ENCODE peak calls at places on chromosome 22, in ten cellular contexts. One of them, this sample, is unnamed.

GRCh38 chr22:45740236-45740635 is 68.6 kb downstream of the ATXN10 start:
- DNase-seq in neural progenitor cell: no peak
- DNase-seq in aorta: no peak
- DNase-seq in epithelial cell of esophagus: no peak
- DNase-seq in Karpas-422: no peak
- DNase-seq in HAP-1: no peak
- DNase-seq in right lobe of liver: no peak
- DNase-seq in tibial nerve: no peak
- DNase-seq in IMR-90: peak; percentile 35
- DNase-seq in A549: no peak
- DNase-seq in this sample: no peak

GRCh38 chr22:43409046-43409445 is 2.8 kb upstream of the MPPED1 start:
- DNase-seq in aorta: no peak
- DNase-seq in Karpas-422: no peak
- DNase-seq in HAP-1: no peak
- DNase-seq in IMR-90: no peak
- DNase-seq in neural progenitor cell: no peak
- DNase-seq in A549: no peak
- DNase-seq in right lobe of liver: no peak
- DNase-seq in tibial nerve: no peak
- DNase-seq in epithelial cell of esophagus: no peak
- DNase-seq in this sample: no peak

GRCh38 chr22:39308614-39309363 is 10.6 kb downstream of the RPL3 start:
- DNase-seq in IMR-90: peak; percentile 96
- DNase-seq in right lobe of liver: no peak
- DNase-seq in A549: peak; percentile 78
- DNase-seq in tibial nerve: peak; percentile 47
- DNase-seq in neural progenitor cell: no peak
- DNase-seq in Karpas-422: no peak
- DNase-seq in HAP-1: no peak
- DNase-seq in aorta: peak; percentile 90
- DNase-seq in epithelial cell of esophagus: peak; percentile 93
- DNase-seq in this sample: peak; percentile 95

GRCh38 chr22:42562282-42562681 is 8.5 kb downstream of the SERHL2 start:
- DNase-seq in Karpas-422: peak; percentile 70
- DNase-seq in neural progenitor cell: no peak
- DNase-seq in aorta: no peak
- DNase-seq in tibial nerve: no peak
- DNase-seq in IMR-90: no peak
- DNase-seq in epithelial cell of esophagus: no peak
- DNase-seq in right lobe of liver: no peak
- DNase-seq in HAP-1: no peak
- DNase-seq in A549: no peak
- DNase-seq in this sample: no peak

GRCh38 chr22:48739348-48740085 is 1088.2 kb downstream of the BRD1 start:
- DNase-seq in aorta: peak; percentile 28
- DNase-seq in Karpas-422: no peak
- DNase-seq in HAP-1: no peak
- DNase-seq in epithelial cell of esophagus: no peak
- DNase-seq in A549: no peak
- DNase-seq in tibial nerve: no peak
- DNase-seq in neural progenitor cell: no peak
- DNase-seq in IMR-90: no peak
- DNase-seq in right lobe of liver: peak; percentile 3
- DNase-seq in this sample: no peak

GRCh38 chr22:48441553-48441850 is 1386.2 kb downstream of the BRD1 start:
- DNase-seq in IMR-90: no peak
- DNase-seq in epithelial cell of esophagus: no peak
- DNase-seq in HAP-1: no peak
- DNase-seq in Karpas-422: no peak
- DNase-seq in tibial nerve: no peak
- DNase-seq in aorta: peak; percentile 26
- DNase-seq in right lobe of liver: peak; percentile 36
- DNase-seq in neural progenitor cell: no peak
- DNase-seq in A549: no peak
- DNase-seq in this sample: no peak

GRCh38 chr22:27405672-27406388 is 395.7 kb downstream of the MN1 start:
- DNase-seq in HAP-1: peak; percentile 82
- DNase-seq in epithelial cell of esophagus: peak; percentile 65
- DNase-seq in IMR-90: peak; percentile 45
- DNase-seq in neural progenitor cell: peak; percentile 80
- DNase-seq in A549: peak; percentile 48
- DNase-seq in Karpas-422: peak; percentile 77
- DNase-seq in aorta: peak; percentile 65
- DNase-seq in right lobe of liver: peak; percentile 66
- DNase-seq in tibial nerve: peak; percentile 17
- DNase-seq in this sample: peak; percentile 49

GRCh38 chr22:17471901-17472566 is 91.3 kb upstream of the SLC25A18 start:
- DNase-seq in aorta: no peak
- DNase-seq in HAP-1: no peak
- DNase-seq in epithelial cell of esophagus: peak; percentile 4
- DNase-seq in Karpas-422: no peak
- DNase-seq in IMR-90: no peak
- DNase-seq in tibial nerve: no peak
- DNase-seq in right lobe of liver: no peak
- DNase-seq in neural progenitor cell: peak; percentile 73
- DNase-seq in A549: no peak
- DNase-seq in this sample: no peak

GRCh38 chr22:25120761-25121212 is 78.9 kb upstream of the CRYBB3 start:
- DNase-seq in epithelial cell of esophagus: no peak
- DNase-seq in A549: peak; percentile 35
- DNase-seq in tibial nerve: no peak
- DNase-seq in IMR-90: no peak
- DNase-seq in HAP-1: peak; percentile 68
- DNase-seq in Karpas-422: no peak
- DNase-seq in right lobe of liver: peak; percentile 85
- DNase-seq in aorta: no peak
- DNase-seq in neural progenitor cell: peak; percentile 37
- DNase-seq in this sample: no peak

GRCh38 chr22:42461511-42461910 is 29.3 kb upstream of the NFAM1 start:
- DNase-seq in IMR-90: no peak
- DNase-seq in epithelial cell of esophagus: no peak
- DNase-seq in HAP-1: no peak
- DNase-seq in neural progenitor cell: peak; percentile 58
- DNase-seq in aorta: no peak
- DNase-seq in tibial nerve: no peak
- DNase-seq in right lobe of liver: no peak
- DNase-seq in Karpas-422: no peak
- DNase-seq in A549: no peak
- DNase-seq in this sample: no peak

GRCh38 chr22:19817561-19818263 is 37.0 kb downstream of the GNB1L start:
- DNase-seq in tibial nerve: no peak
- DNase-seq in epithelial cell of esophagus: no peak
- DNase-seq in Karpas-422: no peak
- DNase-seq in IMR-90: no peak
- DNase-seq in right lobe of liver: no peak
- DNase-seq in A549: no peak
- DNase-seq in HAP-1: peak; percentile 5
- DNase-seq in neural progenitor cell: no peak
- DNase-seq in aorta: no peak
- DNase-seq in this sample: no peak

GRCh38 chr22:35440129-35440528 is 40.2 kb downstream of the MCM5 start:
- DNase-seq in aorta: no peak
- DNase-seq in epithelial cell of esophagus: no peak
- DNase-seq in HAP-1: no peak
- DNase-seq in A549: no peak
- DNase-seq in Karpas-422: no peak
- DNase-seq in tibial nerve: no peak
- DNase-seq in neural progenitor cell: no peak
- DNase-seq in right lobe of liver: no peak
- DNase-seq in IMR-90: no peak
- DNase-seq in this sample: no peak

GRCh38 chr22:47281126-47282106 is 519.0 kb downstream of the TBC1D22A start:
- DNase-seq in Karpas-422: no peak
- DNase-seq in neural progenitor cell: no peak
- DNase-seq in epithelial cell of esophagus: no peak
- DNase-seq in right lobe of liver: no peak
- DNase-seq in tibial nerve: no peak
- DNase-seq in IMR-90: peak; percentile 41
- DNase-seq in HAP-1: no peak
- DNase-seq in A549: no peak
- DNase-seq in aorta: no peak
- DNase-seq in this sample: peak; percentile 24

GRCh38 chr22:36194971-36195370 is 6.6 kb downstream of the APOL4 start:
- DNase-seq in IMR-90: peak; percentile 77
- DNase-seq in aorta: peak; percentile 78
- DNase-seq in A549: peak; percentile 59
- DNase-seq in HAP-1: peak; percentile 61
- DNase-seq in epithelial cell of esophagus: peak; percentile 55
- DNase-seq in right lobe of liver: peak; percentile 62
- DNase-seq in tibial nerve: no peak
- DNase-seq in neural progenitor cell: peak; percentile 83
- DNase-seq in Karpas-422: peak; percentile 72
- DNase-seq in this sample: peak; percentile 73

DNA sequence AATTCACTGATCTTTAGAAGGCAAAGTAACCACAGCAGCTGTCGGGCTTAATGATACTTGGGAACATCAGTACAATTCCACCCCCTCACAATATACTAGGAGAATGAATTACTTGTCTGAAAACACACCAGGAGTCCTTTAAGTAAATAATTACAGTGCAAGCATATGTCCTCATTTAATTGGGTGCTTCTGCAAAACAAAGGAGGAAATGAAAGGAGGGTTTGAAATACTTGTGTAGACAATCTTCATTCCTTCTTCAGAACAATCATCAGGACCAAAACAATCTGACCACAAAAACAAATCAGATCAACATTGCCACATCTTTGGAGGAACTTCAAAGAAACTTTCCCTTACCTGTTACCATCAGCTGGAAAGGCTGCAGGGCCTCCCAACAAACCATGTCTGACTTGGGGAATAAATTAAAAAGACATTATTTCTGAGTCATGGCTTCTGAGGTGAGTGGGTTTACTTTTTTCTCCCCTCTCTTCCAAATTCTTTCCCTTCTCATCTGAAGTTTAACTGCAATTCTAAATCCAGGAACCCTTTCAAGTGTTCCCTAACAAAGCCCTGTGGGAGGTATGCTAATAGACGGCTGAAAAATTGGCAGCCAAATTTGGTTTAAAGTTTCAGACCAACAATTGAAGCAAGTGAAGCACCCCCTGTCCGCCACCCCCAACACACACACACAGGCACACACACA is 12.5 kb upstream of the CCDC117 start:
- DNase-seq in aorta: no peak
- DNase-seq in HAP-1: peak; percentile 18
- DNase-seq in neural progenitor cell: peak; percentile 28
- DNase-seq in tibial nerve: no peak
- DNase-seq in Karpas-422: no peak
- DNase-seq in epithelial cell of esophagus: peak; percentile 40
- DNase-seq in right lobe of liver: no peak
- DNase-seq in A549: peak; percentile 18
- DNase-seq in IMR-90: peak; percentile 18
- DNase-seq in this sample: no peak
- H3K4me3 ChIP-seq in aorta: no peak overlapping the region
- H3K4me3 ChIP-seq in HAP-1: no peak overlapping the region
- H3K4me3 ChIP-seq in neural progenitor cell: peak overlapping the region; percentile 9
- H3K4me3 ChIP-seq in tibial nerve: no peak overlapping the region
- H3K4me3 ChIP-seq in Karpas-422: peak overlapping the region; percentile 45
- H3K4me3 ChIP-seq in epithelial cell of esophagus: no peak overlapping the region
- H3K4me3 ChIP-seq in right lobe of liver: no peak overlapping the region
- H3K4me3 ChIP-seq in A549: no peak overlapping the region
- H3K4me3 ChIP-seq in IMR-90: no peak overlapping the region
- H3K4me3 ChIP-seq in this sample: no peak overlapping the region

DNA sequence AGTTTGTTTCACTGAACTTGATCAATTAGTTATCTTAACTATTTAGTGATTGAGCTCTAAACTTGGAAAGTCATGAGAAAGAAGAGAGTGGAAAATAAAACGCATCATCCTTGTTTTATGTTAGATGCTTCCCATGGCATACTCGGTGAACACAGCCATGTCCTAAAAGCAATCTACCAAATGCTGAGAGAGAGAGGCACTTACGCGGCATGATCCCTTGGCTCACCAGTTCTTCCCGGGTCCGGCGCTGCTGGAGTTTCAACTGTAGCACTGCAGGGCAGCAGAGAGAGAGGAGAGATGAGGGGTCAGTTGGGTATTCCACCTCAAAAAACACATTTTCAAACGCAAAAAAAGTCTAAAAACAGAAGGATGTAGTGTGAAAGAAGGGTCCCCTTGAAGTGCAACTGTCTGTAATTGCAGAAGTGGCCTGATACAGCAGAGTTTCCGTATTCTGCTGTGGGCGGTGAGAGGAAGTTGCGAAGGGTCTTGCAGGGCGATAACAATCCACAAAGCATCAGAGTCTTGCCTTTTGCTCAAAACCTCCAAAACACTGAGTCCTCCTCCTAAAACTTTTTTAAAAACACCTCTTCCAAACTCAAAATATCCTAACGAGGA is 92.7 kb downstream of the SGSM3 start:
- DNase-seq in IMR-90: no peak
- DNase-seq in tibial nerve: no peak
- DNase-seq in A549: no peak
- DNase-seq in neural progenitor cell: no peak
- DNase-seq in aorta: no peak
- DNase-seq in Karpas-422: peak; percentile 88
- DNase-seq in epithelial cell of esophagus: no peak
- DNase-seq in HAP-1: no peak
- DNase-seq in right lobe of liver: no peak
- DNase-seq in this sample: no peak
- H3K4me3 ChIP-seq in IMR-90: no peak overlapping the region
- H3K4me3 ChIP-seq in tibial nerve: no peak overlapping the region
- H3K4me3 ChIP-seq in A549: no peak overlapping the region
- H3K4me3 ChIP-seq in neural progenitor cell: no peak overlapping the region
- H3K4me3 ChIP-seq in aorta: no peak overlapping the region
- H3K4me3 ChIP-seq in Karpas-422: peak overlapping the region; percentile 74
- H3K4me3 ChIP-seq in epithelial cell of esophagus: no peak overlapping the region
- H3K4me3 ChIP-seq in HAP-1: no peak overlapping the region
- H3K4me3 ChIP-seq in right lobe of liver: peak overlapping the region; percentile 14
- H3K4me3 ChIP-seq in this sample: no peak overlapping the region

DNA sequence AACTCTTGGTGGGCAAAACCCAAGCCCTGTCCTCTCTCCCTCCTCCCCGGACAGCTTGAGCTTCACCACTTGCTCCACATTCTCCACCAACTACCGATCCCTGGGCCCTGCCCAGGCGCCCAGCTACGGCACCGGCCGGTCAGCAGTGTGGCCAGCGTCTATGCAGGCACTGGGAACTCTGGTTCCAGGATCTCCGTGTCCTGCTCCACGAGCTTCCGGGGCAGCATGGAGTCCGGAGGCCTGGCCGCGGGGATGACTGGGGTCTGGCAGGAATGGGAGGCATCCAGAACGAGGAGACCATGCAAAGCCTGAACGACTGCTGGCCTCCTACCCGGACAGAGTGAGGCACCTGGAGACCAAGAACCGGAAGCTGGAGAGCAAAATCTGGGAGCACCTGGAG is 68.9 kb upstream of the RTL6 start:
- DNase-seq in IMR-90: no peak
- DNase-seq in right lobe of liver: peak; percentile 27
- DNase-seq in HAP-1: no peak
- DNase-seq in A549: no peak
- DNase-seq in epithelial cell of esophagus: no peak
- DNase-seq in tibial nerve: no peak
- DNase-seq in neural progenitor cell: no peak
- DNase-seq in aorta: no peak
- DNase-seq in Karpas-422: no peak
- DNase-seq in this sample: no peak
- H3K4me3 ChIP-seq in IMR-90: no peak overlapping the region
- H3K4me3 ChIP-seq in right lobe of liver: no peak overlapping the region
- H3K4me3 ChIP-seq in HAP-1: no peak overlapping the region
- H3K4me3 ChIP-seq in A549: no peak overlapping the region
- H3K4me3 ChIP-seq in epithelial cell of esophagus: no peak overlapping the region
- H3K4me3 ChIP-seq in tibial nerve: no peak overlapping the region
- H3K4me3 ChIP-seq in neural progenitor cell: no peak overlapping the region
- H3K4me3 ChIP-seq in aorta: no peak overlapping the region
- H3K4me3 ChIP-seq in Karpas-422: no peak overlapping the region
- H3K4me3 ChIP-seq in this sample: no peak overlapping the region

GRCh38 chr22:37748659-37749058 is 51.8 kb downstream of the TRIOBP start:
- DNase-seq in epithelial cell of esophagus: no peak
- DNase-seq in Karpas-422: no peak
- DNase-seq in IMR-90: no peak
- DNase-seq in A549: no peak
- DNase-seq in right lobe of liver: no peak
- DNase-seq in tibial nerve: no peak
- DNase-seq in HAP-1: no peak
- DNase-seq in neural progenitor cell: no peak
- DNase-seq in aorta: no peak
- DNase-seq in this sample: no peak
- H3K4me3 ChIP-seq in epithelial cell of esophagus: no peak overlapping the region
- H3K4me3 ChIP-seq in Karpas-422: no peak overlapping the region
- H3K4me3 ChIP-seq in IMR-90: no peak overlapping the region
- H3K4me3 ChIP-seq in A549: no peak overlapping the region
- H3K4me3 ChIP-seq in right lobe of liver: no peak overlapping the region
- H3K4me3 ChIP-seq in tibial nerve: no peak overlapping the region
- H3K4me3 ChIP-seq in HAP-1: no peak overlapping the region
- H3K4me3 ChIP-seq in neural progenitor cell: no peak overlapping the region
- H3K4me3 ChIP-seq in aorta: no peak overlapping the region
- H3K4me3 ChIP-seq in this sample: peak overlapping the region; percentile 15